ENCODE peak calls at places on chromosomes 16 and 17, in ten cellular contexts. F is cardiac muscle cell; Z is HTR-8/SVneo; O is neural crest cell; L is SW 1271; Q is stimulated activated CD4-positive, alpha-beta T cell treated with anti-CD3 and anti-CD28 coated beads, Interleukin-12 subunit alpha, Interleukin-12 subunit beta, amount 100 ng/mL, for 24 hours; B is NCI-H526 treated with DMSO at 0.1 percent for 48 hours; A is EL; P is OCI-LY7; I is HT1080. T is an unnamed sample.

GRCh38 chr17:32936894-32937500 is 9.0 kb downstream of the TMEM98 start:
- DNase-seq in I (peak), A (peak), L (peak), B (peak), P (peak), Q (peak), F (peak), Z (peak), O (peak), T (peak)

GRCh38 chr16:19844945-19845641 is 39.6 kb downstream of the GPRC5B start:
- DNase-seq in F (peak), Q (no peak), A (peak), B (no peak), P (no peak), I (peak), O (no peak), L (no peak), Z (peak), T (peak)

GRCh38 chr17:48100160-48100559 is 1.1 kb downstream of the CBX1 start:
- DNase-seq in Q (no peak), I (no peak), P (no peak), A (peak), O (no peak), F (peak), B (no peak), L (no peak), Z (no peak), T (peak)

GRCh38 chr16:71338193-71338592 is 20.3 kb upstream of the CALB2 start:
- DNase-seq in I (peak), L (peak), O (no peak), B (no peak), Z (no peak), F (no peak), Q (no peak), A (peak), P (no peak), T (peak)

GRCh38 chr16:58661199-58661830 is 23.3 kb downstream of the SLC38A7 start:
- DNase-seq in B (peak), Q (no peak), A (peak), O (peak), F (peak), I (peak), L (peak), P (peak), Z (peak), T (peak)

GRCh38 chr16:4518281-4518680 is 20.3 kb downstream of the CDIP1 start:
- DNase-seq in Z (no peak), A (no peak), I (no peak), F (no peak), P (no peak), Q (no peak), O (no peak), L (no peak), B (no peak), T (no peak)

GRCh38 chr16:83859265-83859664 is 39.6 kb upstream of the MLYCD start:
- DNase-seq in F (no peak), P (no peak), Q (no peak), B (no peak), Z (no peak), I (no peak), L (no peak), O (no peak), A (no peak), T (no peak)

GRCh38 chr17:34118564-34118963 is 136.5 kb upstream of the CCL2 start:
- DNase-seq in Z (no peak), Q (no peak), F (peak), P (no peak), L (no peak), B (no peak), I (no peak), O (no peak), A (no peak), T (no peak)

GRCh38 chr16:59913666-59914065 is 1179.5 kb upstream of the GOT2 start:
- DNase-seq in L (no peak), I (no peak), F (no peak), B (no peak), O (no peak), Q (no peak), P (no peak), Z (no peak), A (no peak), T (no peak)

GRCh38 chr16:66256919-66257318 is 109.6 kb upstream of the CDH5 start:
- DNase-seq in P (no peak), F (no peak), Z (no peak), L (no peak), I (no peak), Q (no peak), A (no peak), B (no peak), O (no peak), T (no peak)

GRCh38 chr16:86775401-86775985 is 197.1 kb downstream of the FOXL1 start:
- DNase-seq in P (no peak), A (no peak), Q (no peak), Z (no peak), F (no peak), O (no peak), L (no peak), B (no peak), I (no peak), T (no peak)

GRCh38 chr17:47684025-47684424 is 9.9 kb upstream of the TBKBP1 start:
- DNase-seq in B (no peak), Z (no peak), I (no peak), P (no peak), F (no peak), O (no peak), Q (no peak), L (no peak), A (no peak), T (no peak)

GRCh38 chr16:22933173-22933572 is 119.2 kb downstream of the HS3ST2 start:
- DNase-seq in P (peak), I (no peak), B (no peak), O (no peak), Z (no peak), L (no peak), F (peak), A (no peak), Q (no peak), T (no peak)

GRCh38 chr17:15935891-15936290 is 9.0 kb upstream of the ADORA2B start:
- DNase-seq in B (no peak), A (no peak), F (no peak), L (no peak), O (no peak), Q (no peak), Z (no peak), P (no peak), I (no peak), T (no peak)

GRCh38 chr16:75265911-75266701 is 14.7 kb upstream of the BCAR1 start:
- DNase-seq in A (peak), Z (peak), Q (no peak), B (no peak), P (peak), O (peak), L (peak), F (peak), I (peak), T (peak)

GRCh38 chr17:4161179-4161559 is 18.2 kb downstream of the CYB5D2 start:
- DNase-seq in L (peak), O (no peak), F (peak), Q (no peak), Z (peak), B (no peak), A (peak), I (peak), P (no peak), T (peak)

GRCh38 chr17:37570527-37571093 is 38.6 kb downstream of the SYNRG start:
- DNase-seq in F (peak), O (peak), P (peak), B (peak), Z (peak), I (peak), Q (no peak), L (peak), A (peak), T (peak)

GRCh38 chr17:37273419-37274051 is 102.2 kb upstream of the C17orf78 start:
- DNase-seq in O (no peak), Z (no peak), B (no peak), F (peak), L (no peak), Q (no peak), P (no peak), I (peak), A (peak), T (peak)

GRCh38 chr17:54948380-54948779 is 20.1 kb downstream of the COX11 start:
- DNase-seq in P (no peak), F (peak), Q (no peak), O (no peak), B (no peak), Z (peak), L (peak), I (peak), A (peak), T (peak)

GRCh38 chr17:27558842-27559505 is 72.0 kb upstream of the LGALS9 start:
- DNase-seq in B (no peak), L (no peak), A (no peak), O (no peak), Z (no peak), P (no peak), F (no peak), I (no peak), Q (no peak), T (no peak)

GRCh38 chr17:80460286-80460881 is 16.0 kb downstream of the NPTX1 start:
- DNase-seq in Q (no peak), B (no peak), F (no peak), P (no peak), Z (no peak), L (no peak), O (no peak), A (no peak), I (no peak), T (no peak)

GRCh38 chr17:7177954-7178477 is 1.2 kb downstream of the ASGR1 start:
- DNase-seq in Z (peak), I (no peak), Q (no peak), O (no peak), P (no peak), F (peak), B (no peak), L (no peak), A (peak), T (no peak)

GRCh38 chr17:8397636-8398035 is at the start of gene RNF222:
- DNase-seq in I (no peak), P (no peak), Z (no peak), O (no peak), F (no peak), Q (no peak), A (no peak), B (no peak), L (no peak), T (no peak)

GRCh38 chr17:44846206-44846605 is 1.5 kb upstream of the HIGD1B start:
- DNase-seq in Z (no peak), L (no peak), P (no peak), I (no peak), O (no peak), F (no peak), B (no peak), A (no peak), Q (no peak), T (no peak)

GRCh38 chr16:84036131-84036530 is 6.5 kb downstream of the SLC38A8 start:
- DNase-seq in O (no peak), F (no peak), P (no peak), B (no peak), I (no peak), A (no peak), Q (no peak), L (no peak), Z (no peak), T (no peak)

GRCh38 chr17:43832168-43832975 is 574 bp downstream of the MPP3 start:
- DNase-seq in B (no peak), I (peak), F (peak), Z (peak), A (peak), Q (no peak), P (no peak), L (peak), O (peak), T (peak)

GRCh38 chr17:69800870-69801269 is 274.2 kb upstream of the KCNJ16 start:
- DNase-seq in I (no peak), O (no peak), P (no peak), Q (no peak), L (no peak), F (no peak), Z (no peak), B (no peak), A (no peak), T (no peak)